ENCODE peak calls at places on chromosome 5, in six cellular contexts. One of them, this sample, is unnamed.

GRCh38 chr5:35246928-35247644 is 16.8 kb upstream of the PRLR start:
- DNase-seq in BJ: no peak
- DNase-seq in lung: no peak
- DNase-seq in astrocyte of the spinal cord: peak; percentile 47
- DNase-seq in dorsolateral prefrontal cortex: no peak
- DNase-seq in endothelial cell of umbilical vein: no peak
- DNase-seq in this sample: no peak

GRCh38 chr5:135887881-135888614 is 7.6 kb downstream of the IL9 start:
- DNase-seq in endothelial cell of umbilical vein: no peak
- DNase-seq in astrocyte of the spinal cord: peak; percentile 34
- DNase-seq in BJ: no peak
- DNase-seq in lung: no peak
- DNase-seq in dorsolateral prefrontal cortex: no peak
- DNase-seq in this sample: no peak

GRCh38 chr5:11511878-11512277 is 392.4 kb downstream of the CTNND2 start:
- DNase-seq in dorsolateral prefrontal cortex: no peak
- DNase-seq in lung: no peak
- DNase-seq in endothelial cell of umbilical vein: no peak
- DNase-seq in BJ: no peak
- DNase-seq in astrocyte of the spinal cord: no peak
- DNase-seq in this sample: no peak

GRCh38 chr5:59174248-59174844 is 591.5 kb downstream of the RAB3C start:
- DNase-seq in BJ: no peak
- DNase-seq in endothelial cell of umbilical vein: peak; percentile 64
- DNase-seq in lung: peak; percentile 30
- DNase-seq in astrocyte of the spinal cord: peak; percentile 85
- DNase-seq in dorsolateral prefrontal cortex: no peak
- DNase-seq in this sample: no peak

GRCh38 chr5:16869821-16870796 is 66.0 kb downstream of the MYO10 start:
- DNase-seq in lung: no peak
- DNase-seq in astrocyte of the spinal cord: peak; percentile 75
- DNase-seq in dorsolateral prefrontal cortex: no peak
- DNase-seq in endothelial cell of umbilical vein: no peak
- DNase-seq in BJ: no peak
- DNase-seq in this sample: no peak

GRCh38 chr5:109620651-109621050 is 69.1 kb upstream of the MAN2A1 start:
- DNase-seq in endothelial cell of umbilical vein: no peak
- DNase-seq in lung: no peak
- DNase-seq in BJ: no peak
- DNase-seq in dorsolateral prefrontal cortex: no peak
- DNase-seq in astrocyte of the spinal cord: no peak
- DNase-seq in this sample: no peak

GRCh38 chr5:2891781-2892180 is 140.3 kb upstream of the IRX2 start:
- DNase-seq in endothelial cell of umbilical vein: no peak
- DNase-seq in dorsolateral prefrontal cortex: no peak
- DNase-seq in BJ: no peak
- DNase-seq in astrocyte of the spinal cord: no peak
- DNase-seq in lung: no peak
- DNase-seq in this sample: peak; percentile 34

GRCh38 chr5:102450313-102450990 is 48.3 kb downstream of the SLCO6A1 start:
- DNase-seq in dorsolateral prefrontal cortex: no peak
- DNase-seq in lung: no peak
- DNase-seq in astrocyte of the spinal cord: no peak
- DNase-seq in endothelial cell of umbilical vein: no peak
- DNase-seq in BJ: no peak
- DNase-seq in this sample: no peak

GRCh38 chr5:160743027-160743426 is 109.0 kb downstream of the ATP10B start:
- DNase-seq in lung: no peak
- DNase-seq in dorsolateral prefrontal cortex: no peak
- DNase-seq in BJ: no peak
- DNase-seq in endothelial cell of umbilical vein: no peak
- DNase-seq in astrocyte of the spinal cord: no peak
- DNase-seq in this sample: no peak

GRCh38 chr5:52876456-52876855 is 88.7 kb downstream of the ITGA1 start:
- DNase-seq in dorsolateral prefrontal cortex: no peak
- DNase-seq in lung: no peak
- DNase-seq in astrocyte of the spinal cord: no peak
- DNase-seq in BJ: no peak
- DNase-seq in endothelial cell of umbilical vein: peak; percentile 19
- DNase-seq in this sample: no peak

GRCh38 chr5:39337516-39337915 is 26.8 kb downstream of the C9 start:
- DNase-seq in lung: no peak
- DNase-seq in dorsolateral prefrontal cortex: no peak
- DNase-seq in endothelial cell of umbilical vein: no peak
- DNase-seq in BJ: no peak
- DNase-seq in astrocyte of the spinal cord: no peak
- DNase-seq in this sample: no peak

GRCh38 chr5:1068895-1069719 is 42.8 kb downstream of the SLC12A7 start:
- DNase-seq in astrocyte of the spinal cord: no peak
- DNase-seq in dorsolateral prefrontal cortex: no peak
- DNase-seq in lung: no peak
- DNase-seq in endothelial cell of umbilical vein: no peak
- DNase-seq in BJ: no peak
- DNase-seq in this sample: no peak

GRCh38 chr5:61623401-61624069 is 291.5 kb downstream of the ZSWIM6 start:
- DNase-seq in dorsolateral prefrontal cortex: no peak
- DNase-seq in lung: no peak
- DNase-seq in endothelial cell of umbilical vein: peak; percentile 21
- DNase-seq in astrocyte of the spinal cord: peak; percentile 43
- DNase-seq in BJ: no peak
- DNase-seq in this sample: no peak

GRCh38 chr5:138054863-138055558 is 22.1 kb upstream of the FAM13B start:
- DNase-seq in dorsolateral prefrontal cortex: peak; percentile 39
- DNase-seq in astrocyte of the spinal cord: no peak
- DNase-seq in endothelial cell of umbilical vein: no peak
- DNase-seq in BJ: no peak
- DNase-seq in lung: no peak
- DNase-seq in this sample: no peak

GRCh38 chr5:167447466-167447865 is 844.0 kb upstream of the WWC1 start:
- DNase-seq in astrocyte of the spinal cord: no peak
- DNase-seq in dorsolateral prefrontal cortex: no peak
- DNase-seq in endothelial cell of umbilical vein: no peak
- DNase-seq in BJ: no peak
- DNase-seq in lung: no peak
- DNase-seq in this sample: no peak

GRCh38 chr5:143536364-143536763 is 132.9 kb upstream of the NR3C1 start:
- DNase-seq in endothelial cell of umbilical vein: peak; percentile 18
- DNase-seq in BJ: peak; percentile 90
- DNase-seq in dorsolateral prefrontal cortex: no peak
- DNase-seq in astrocyte of the spinal cord: peak; percentile 95
- DNase-seq in lung: peak; percentile 38
- DNase-seq in this sample: no peak

GRCh38 chr5:143248822-143249579 is 154.5 kb downstream of the NR3C1 start:
- DNase-seq in BJ: peak; percentile 53
- DNase-seq in lung: no peak
- DNase-seq in dorsolateral prefrontal cortex: no peak
- DNase-seq in astrocyte of the spinal cord: peak; percentile 81
- DNase-seq in endothelial cell of umbilical vein: no peak
- DNase-seq in this sample: no peak

GRCh38 chr5:90915393-90915792 is 356.8 kb downstream of the ADGRV1 start:
- DNase-seq in lung: no peak
- DNase-seq in BJ: no peak
- DNase-seq in dorsolateral prefrontal cortex: no peak
- DNase-seq in endothelial cell of umbilical vein: no peak
- DNase-seq in astrocyte of the spinal cord: no peak
- DNase-seq in this sample: no peak

GRCh38 chr5:58022055-58022454 is 437.8 kb downstream of the PLK2 start:
- DNase-seq in endothelial cell of umbilical vein: peak; percentile 1
- DNase-seq in BJ: no peak
- DNase-seq in lung: no peak
- DNase-seq in dorsolateral prefrontal cortex: no peak
- DNase-seq in astrocyte of the spinal cord: no peak
- DNase-seq in this sample: no peak

GRCh38 chr5:59039296-59040006 is 456.6 kb downstream of the RAB3C start:
- DNase-seq in BJ: no peak
- DNase-seq in dorsolateral prefrontal cortex: peak; percentile 61
- DNase-seq in astrocyte of the spinal cord: peak; percentile 83
- DNase-seq in endothelial cell of umbilical vein: peak; percentile 77
- DNase-seq in lung: peak; percentile 90
- DNase-seq in this sample: peak; percentile 87

GRCh38 chr5:885529-885928 is 7.1 kb downstream of the BRD9 start:
- DNase-seq in dorsolateral prefrontal cortex: peak; percentile 16
- DNase-seq in lung: no peak
- DNase-seq in BJ: no peak
- DNase-seq in astrocyte of the spinal cord: no peak
- DNase-seq in endothelial cell of umbilical vein: no peak
- DNase-seq in this sample: no peak

GRCh38 chr5:1444361-1445189 is 665 bp downstream of the SLC6A3 start:
- DNase-seq in astrocyte of the spinal cord: no peak
- DNase-seq in BJ: no peak
- DNase-seq in lung: no peak
- DNase-seq in dorsolateral prefrontal cortex: no peak
- DNase-seq in endothelial cell of umbilical vein: no peak
- DNase-seq in this sample: no peak

GRCh38 chr5:101390317-101390908 is 487.3 kb upstream of the ST8SIA4 start:
- DNase-seq in astrocyte of the spinal cord: peak; percentile 67
- DNase-seq in dorsolateral prefrontal cortex: no peak
- DNase-seq in BJ: peak; percentile 0
- DNase-seq in endothelial cell of umbilical vein: peak; percentile 78
- DNase-seq in lung: no peak
- DNase-seq in this sample: no peak

GRCh38 chr5:56941981-56942380 is 9.9 kb downstream of the MIER3 start:
- DNase-seq in lung: no peak
- DNase-seq in endothelial cell of umbilical vein: no peak
- DNase-seq in BJ: peak; percentile 56
- DNase-seq in dorsolateral prefrontal cortex: no peak
- DNase-seq in astrocyte of the spinal cord: peak; percentile 36
- DNase-seq in this sample: no peak

GRCh38 chr5:104177651-104178050 is 615.1 kb upstream of the NUDT12 start:
- DNase-seq in BJ: no peak
- DNase-seq in endothelial cell of umbilical vein: no peak
- DNase-seq in astrocyte of the spinal cord: no peak
- DNase-seq in dorsolateral prefrontal cortex: no peak
- DNase-seq in lung: no peak
- DNase-seq in this sample: no peak

GRCh38 chr5:104178066-104178465 is 615.5 kb upstream of the NUDT12 start:
- DNase-seq in BJ: no peak
- DNase-seq in dorsolateral prefrontal cortex: no peak
- DNase-seq in lung: no peak
- DNase-seq in endothelial cell of umbilical vein: no peak
- DNase-seq in astrocyte of the spinal cord: no peak
- DNase-seq in this sample: no peak

GRCh38 chr5:104184264-104184663 is 621.7 kb upstream of the NUDT12 start:
- DNase-seq in lung: no peak
- DNase-seq in endothelial cell of umbilical vein: no peak
- DNase-seq in astrocyte of the spinal cord: no peak
- DNase-seq in BJ: no peak
- DNase-seq in dorsolateral prefrontal cortex: no peak
- DNase-seq in this sample: no peak

GRCh38 chr5:104179057-104179456 is 616.5 kb upstream of the NUDT12 start:
- DNase-seq in dorsolateral prefrontal cortex: peak; percentile 24
- DNase-seq in lung: no peak
- DNase-seq in BJ: no peak
- DNase-seq in endothelial cell of umbilical vein: peak; percentile 64
- DNase-seq in astrocyte of the spinal cord: peak; percentile 33
- DNase-seq in this sample: no peak
- TF ChIP-seq CTCF in dorsolateral prefrontal cortex: peak; percentile 44
- TF ChIP-seq CTCF in lung: peak; percentile 26
- TF ChIP-seq CTCF in BJ: peak; percentile 50
- TF ChIP-seq CTCF in endothelial cell of umbilical vein: peak; percentile 59
- TF ChIP-seq CTCF in astrocyte of the spinal cord: peak; percentile 53
- TF ChIP-seq CTCF in this sample: peak; percentile 62

GRCh38 chr5:74624931-74625505 is 15.5 kb downstream of the ENC1 start:
- DNase-seq in BJ: no peak
- DNase-seq in astrocyte of the spinal cord: no peak
- DNase-seq in endothelial cell of umbilical vein: no peak
- DNase-seq in lung: no peak
- DNase-seq in dorsolateral prefrontal cortex: no peak
- DNase-seq in this sample: no peak

GRCh38 chr5:74626386-74627222 is 13.9 kb downstream of the ENC1 start:
- DNase-seq in dorsolateral prefrontal cortex: no peak
- DNase-seq in astrocyte of the spinal cord: peak; percentile 20
- DNase-seq in lung: no peak
- DNase-seq in BJ: no peak
- DNase-seq in endothelial cell of umbilical vein: no peak
- DNase-seq in this sample: no peak

GRCh38 chr5:74624009-74624408 is 16.5 kb downstream of the ENC1 start:
- DNase-seq in astrocyte of the spinal cord: no peak
- DNase-seq in endothelial cell of umbilical vein: no peak
- DNase-seq in BJ: no peak
- DNase-seq in lung: no peak
- DNase-seq in dorsolateral prefrontal cortex: no peak
- DNase-seq in this sample: no peak

GRCh38 chr5:74624501-74624900 is 16.0 kb downstream of the ENC1 start:
- DNase-seq in lung: peak; percentile 51
- DNase-seq in BJ: no peak
- DNase-seq in astrocyte of the spinal cord: no peak
- DNase-seq in endothelial cell of umbilical vein: no peak
- DNase-seq in dorsolateral prefrontal cortex: no peak
- DNase-seq in this sample: no peak

GRCh38 chr5:74625742-74626241 is 14.7 kb downstream of the ENC1 start:
- DNase-seq in BJ: no peak
- DNase-seq in dorsolateral prefrontal cortex: no peak
- DNase-seq in lung: no peak
- DNase-seq in astrocyte of the spinal cord: peak; percentile 77
- DNase-seq in endothelial cell of umbilical vein: peak; percentile 49
- DNase-seq in this sample: no peak
- TF ChIP-seq CTCF in BJ: no peak
- TF ChIP-seq CTCF in dorsolateral prefrontal cortex: no peak
- TF ChIP-seq CTCF in lung: no peak
- TF ChIP-seq CTCF in astrocyte of the spinal cord: peak; percentile 48
- TF ChIP-seq CTCF in endothelial cell of umbilical vein: peak; percentile 18
- TF ChIP-seq CTCF in this sample: peak; percentile 11

GRCh38 chr5:178793156-178793555 is 62.7 kb upstream of the ZNF354A start:
- DNase-seq in astrocyte of the spinal cord: no peak
- DNase-seq in BJ: no peak
- DNase-seq in endothelial cell of umbilical vein: no peak
- DNase-seq in lung: no peak
- DNase-seq in dorsolateral prefrontal cortex: no peak
- DNase-seq in this sample: no peak
- TF ChIP-seq CTCF in astrocyte of the spinal cord: no peak
- TF ChIP-seq CTCF in BJ: no peak
- TF ChIP-seq CTCF in endothelial cell of umbilical vein: no peak
- TF ChIP-seq CTCF in lung: no peak
- TF ChIP-seq CTCF in dorsolateral prefrontal cortex: no peak
- TF ChIP-seq CTCF in this sample: no peak

DNA sequence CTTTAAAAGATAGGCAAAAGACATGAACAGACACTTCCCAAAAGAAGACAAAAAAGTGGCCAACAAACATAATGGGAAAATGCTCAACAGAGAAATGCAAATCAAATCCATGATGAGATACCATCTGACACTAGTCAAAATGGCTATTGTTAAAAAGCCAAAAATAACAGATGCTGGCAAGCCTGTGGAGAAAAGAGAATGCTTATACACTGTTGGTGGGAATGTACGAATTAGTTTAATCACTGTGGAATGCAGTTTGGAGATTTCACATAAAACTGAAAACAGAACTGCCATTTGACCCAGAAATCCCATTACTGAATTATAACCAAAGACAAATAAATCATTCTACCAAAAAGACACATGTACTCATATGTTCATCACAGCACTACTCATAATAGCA is 58.3 kb upstream of the WDR41 start:
- DNase-seq in BJ: no peak
- DNase-seq in dorsolateral prefrontal cortex: no peak
- DNase-seq in endothelial cell of umbilical vein: no peak
- DNase-seq in lung: no peak
- DNase-seq in astrocyte of the spinal cord: no peak
- DNase-seq in this sample: no peak
- TF ChIP-seq CTCF in BJ: no peak
- TF ChIP-seq CTCF in dorsolateral prefrontal cortex: no peak
- TF ChIP-seq CTCF in endothelial cell of umbilical vein: no peak
- TF ChIP-seq CTCF in lung: no peak
- TF ChIP-seq CTCF in astrocyte of the spinal cord: no peak
- TF ChIP-seq CTCF in this sample: no peak